ENCODE peak calls at places on chromosomes 16 and 17, in eight cellular contexts. One of them, this sample, is unnamed.

GRCh38 chr17:16222406-16222805 is 5.4 kb downstream of the PIGL start:
- DNase-seq in fibroblast of pulmonary artery: no peak
- DNase-seq in EL: no peak
- DNase-seq in activated CD4-positive, alpha-beta T cell treated with anti-CD3 and anti-CD28 coated beads, Interleukin-2, amount 10 ng/mL, durations not matched to agents 24 days and 14 days: no peak
- DNase-seq in foreskin fibroblast: no peak
- DNase-seq in stimulated activated CD8-positive, alpha-beta memory T cell treated with anti-CD3 and anti-CD28 coated beads, Interleukin-4, amount 100 ng/mL, for 4 hours: no peak
- DNase-seq in Calu3: no peak
- DNase-seq in psoas muscle: no peak
- DNase-seq in this sample: no peak

GRCh38 chr17:77312786-77313599 is 172.2 kb downstream of the SEC14L1 start:
- DNase-seq in EL: peak
- DNase-seq in Calu3: no peak
- DNase-seq in activated CD4-positive, alpha-beta T cell treated with anti-CD3 and anti-CD28 coated beads, Interleukin-2, amount 10 ng/mL, durations not matched to agents 24 days and 14 days: no peak
- DNase-seq in stimulated activated CD8-positive, alpha-beta memory T cell treated with anti-CD3 and anti-CD28 coated beads, Interleukin-4, amount 100 ng/mL, for 4 hours: no peak
- DNase-seq in foreskin fibroblast: peak
- DNase-seq in psoas muscle: peak
- DNase-seq in fibroblast of pulmonary artery: peak
- DNase-seq in this sample: peak

GRCh38 chr17:41016578-41017215 is 7.8 kb upstream of the KRTAP3-1 start:
- DNase-seq in EL: no peak
- DNase-seq in fibroblast of pulmonary artery: no peak
- DNase-seq in foreskin fibroblast: no peak
- DNase-seq in activated CD4-positive, alpha-beta T cell treated with anti-CD3 and anti-CD28 coated beads, Interleukin-2, amount 10 ng/mL, durations not matched to agents 24 days and 14 days: no peak
- DNase-seq in psoas muscle: no peak
- DNase-seq in stimulated activated CD8-positive, alpha-beta memory T cell treated with anti-CD3 and anti-CD28 coated beads, Interleukin-4, amount 100 ng/mL, for 4 hours: no peak
- DNase-seq in Calu3: no peak
- DNase-seq in this sample: no peak

GRCh38 chr17:73750975-73751374 is 106.7 kb upstream of the SDK2 start:
- DNase-seq in EL: no peak
- DNase-seq in foreskin fibroblast: no peak
- DNase-seq in activated CD4-positive, alpha-beta T cell treated with anti-CD3 and anti-CD28 coated beads, Interleukin-2, amount 10 ng/mL, durations not matched to agents 24 days and 14 days: no peak
- DNase-seq in fibroblast of pulmonary artery: no peak
- DNase-seq in Calu3: no peak
- DNase-seq in psoas muscle: no peak
- DNase-seq in stimulated activated CD8-positive, alpha-beta memory T cell treated with anti-CD3 and anti-CD28 coated beads, Interleukin-4, amount 100 ng/mL, for 4 hours: no peak
- DNase-seq in this sample: no peak

GRCh38 chr16:11133344-11133921 is 122.6 kb downstream of the SOCS1 start:
- DNase-seq in activated CD4-positive, alpha-beta T cell treated with anti-CD3 and anti-CD28 coated beads, Interleukin-2, amount 10 ng/mL, durations not matched to agents 24 days and 14 days: peak
- DNase-seq in stimulated activated CD8-positive, alpha-beta memory T cell treated with anti-CD3 and anti-CD28 coated beads, Interleukin-4, amount 100 ng/mL, for 4 hours: no peak
- DNase-seq in EL: peak
- DNase-seq in foreskin fibroblast: peak
- DNase-seq in Calu3: peak
- DNase-seq in psoas muscle: peak
- DNase-seq in fibroblast of pulmonary artery: peak
- DNase-seq in this sample: peak

GRCh38 chr17:62671553-62671952 is 44.1 kb downstream of the MRC2 start:
- DNase-seq in stimulated activated CD8-positive, alpha-beta memory T cell treated with anti-CD3 and anti-CD28 coated beads, Interleukin-4, amount 100 ng/mL, for 4 hours: no peak
- DNase-seq in Calu3: peak
- DNase-seq in psoas muscle: peak
- DNase-seq in activated CD4-positive, alpha-beta T cell treated with anti-CD3 and anti-CD28 coated beads, Interleukin-2, amount 10 ng/mL, durations not matched to agents 24 days and 14 days: no peak
- DNase-seq in EL: no peak
- DNase-seq in fibroblast of pulmonary artery: no peak
- DNase-seq in foreskin fibroblast: no peak
- DNase-seq in this sample: no peak

GRCh38 chr17:79862259-79862658 is 23.0 kb upstream of the CBX4 start:
- DNase-seq in foreskin fibroblast: no peak
- DNase-seq in EL: no peak
- DNase-seq in fibroblast of pulmonary artery: no peak
- DNase-seq in Calu3: no peak
- DNase-seq in activated CD4-positive, alpha-beta T cell treated with anti-CD3 and anti-CD28 coated beads, Interleukin-2, amount 10 ng/mL, durations not matched to agents 24 days and 14 days: no peak
- DNase-seq in stimulated activated CD8-positive, alpha-beta memory T cell treated with anti-CD3 and anti-CD28 coated beads, Interleukin-4, amount 100 ng/mL, for 4 hours: no peak
- DNase-seq in psoas muscle: no peak
- DNase-seq in this sample: no peak

GRCh38 chr17:75638893-75639292 is 5.7 kb downstream of the SMIM5 start:
- DNase-seq in EL: no peak
- DNase-seq in psoas muscle: peak
- DNase-seq in foreskin fibroblast: no peak
- DNase-seq in stimulated activated CD8-positive, alpha-beta memory T cell treated with anti-CD3 and anti-CD28 coated beads, Interleukin-4, amount 100 ng/mL, for 4 hours: no peak
- DNase-seq in activated CD4-positive, alpha-beta T cell treated with anti-CD3 and anti-CD28 coated beads, Interleukin-2, amount 10 ng/mL, durations not matched to agents 24 days and 14 days: no peak
- DNase-seq in Calu3: no peak
- DNase-seq in fibroblast of pulmonary artery: no peak
- DNase-seq in this sample: no peak

GRCh38 chr16:79707867-79708266 is 107.3 kb upstream of the MAF start:
- DNase-seq in stimulated activated CD8-positive, alpha-beta memory T cell treated with anti-CD3 and anti-CD28 coated beads, Interleukin-4, amount 100 ng/mL, for 4 hours: no peak
- DNase-seq in psoas muscle: peak
- DNase-seq in Calu3: peak
- DNase-seq in fibroblast of pulmonary artery: no peak
- DNase-seq in EL: peak
- DNase-seq in activated CD4-positive, alpha-beta T cell treated with anti-CD3 and anti-CD28 coated beads, Interleukin-2, amount 10 ng/mL, durations not matched to agents 24 days and 14 days: no peak
- DNase-seq in foreskin fibroblast: no peak
- DNase-seq in this sample: peak